ENCODE peak calls at places on chromosomes 3 and 15, in eight cellular contexts. Q, N, J, V, E, G, K and R are unnamed samples.
A peak's percentile ranks its signal among the peaks of the same experiment; 100 is the strongest.

GRCh38 chr3:125406070-125406469 is 30.9 kb upstream of the ZNF148 start:
- DNase-seq in Q (no peak), N (no peak), J (no peak), V (no peak), E (no peak), G (no peak), K (no peak), R (peak; percentile 63)

GRCh38 chr3:73622135-73622534 is 2.6 kb downstream of the PDZRN3 start:
- DNase-seq in Q (no peak), N (no peak), J (peak; percentile 37), V (peak; percentile 46), E (no peak), G (no peak), K (no peak), R (no peak)

GRCh38 chr15:56249080-56249479 is 5.4 kb upstream of the RFX7 start:
- DNase-seq in Q (peak; percentile 57), N (no peak), J (no peak), V (peak; percentile 13), E (no peak), G (peak; percentile 8), K (peak; percentile 37), R (no peak)

GRCh38 chr15:66738116-66738515 is 36.1 kb downstream of the SMAD6 start:
- DNase-seq in Q (no peak), N (no peak), J (no peak), V (no peak), E (no peak), G (no peak), K (no peak), R (no peak)

GRCh38 chr3:187746479-187747335 is 1.4 kb upstream of the BCL6 start:
- DNase-seq in Q (no peak), N (no peak), J (no peak), V (no peak), E (no peak), G (no peak), K (peak; percentile 68), R (no peak)

GRCh38 chr3:52387481-52387880 is 57.4 kb downstream of the SEMA3G start:
- DNase-seq in Q (no peak), N (no peak), J (no peak), V (no peak), E (no peak), G (no peak), K (no peak), R (no peak)

GRCh38 chr3:121883507-121883906 is 10.7 kb upstream of the SLC15A2 start:
- DNase-seq in Q (no peak), N (peak; percentile 12), J (no peak), V (no peak), E (peak; percentile 35), G (no peak), K (peak; percentile 42), R (no peak)

GRCh38 chr3:134250717-134251220 is at the start of gene RYK:
- DNase-seq in Q (peak; percentile 70), N (peak; percentile 92), J (peak; percentile 80), V (peak; percentile 86), E (no peak), G (peak; percentile 82), K (peak; percentile 86), R (no peak)

GRCh38 chr3:45664558-45664957 is 24.6 kb upstream of the SACM1L start:
- DNase-seq in Q (peak; percentile 93), N (peak; percentile 70), J (no peak), V (peak; percentile 53), E (no peak), G (no peak), K (peak; percentile 55), R (no peak)

GRCh38 chr3:194485876-194486539 is 794 bp downstream of the ATP13A3 start:
- DNase-seq in Q (peak; percentile 54), N (peak; percentile 61), J (peak; percentile 56), V (peak; percentile 50), E (no peak), G (peak; percentile 43), K (peak; percentile 44), R (no peak)

GRCh38 chr3:119418641-119419040 is 44.8 kb downstream of the TMEM39A start:
- DNase-seq in Q (no peak), N (no peak), J (no peak), V (no peak), E (no peak), G (no peak), K (no peak), R (no peak)

GRCh38 chr3:98039322-98040024 is 4.4 kb upstream of the GABRR3 start:
- DNase-seq in Q (peak; percentile 83), N (peak; percentile 45), J (peak; percentile 49), V (peak; percentile 44), E (peak; percentile 74), G (peak; percentile 72), K (peak; percentile 81), R (peak; percentile 69)

GRCh38 chr3:51621091-51621892 is 49.8 kb upstream of the TEX264 start:
- DNase-seq in Q (no peak), N (no peak), J (no peak), V (no peak), E (peak; percentile 54), G (no peak), K (no peak), R (no peak)

GRCh38 chr3:193464889-193465288 is 86.3 kb upstream of the ATP13A5 start:
- DNase-seq in Q (no peak), N (no peak), J (no peak), V (no peak), E (no peak), G (no peak), K (no peak), R (no peak)

GRCh38 chr3:64501298-64501906 is 186.4 kb downstream of the ADAMTS9 start:
- DNase-seq in Q (no peak), N (no peak), J (no peak), V (no peak), E (no peak), G (no peak), K (no peak), R (no peak)

GRCh38 chr3:53131136-53131495 is 881 bp upstream of the RFT1 start:
- DNase-seq in Q (no peak), N (no peak), J (no peak), V (no peak), E (no peak), G (no peak), K (no peak), R (no peak)

GRCh38 chr3:46368569-46368968 is 2.2 kb upstream of the CCR5 start:
- DNase-seq in Q (peak; percentile 96), N (peak; percentile 41), J (peak; percentile 24), V (peak; percentile 77), E (no peak), G (peak; percentile 49), K (peak; percentile 48), R (no peak)

DNA sequence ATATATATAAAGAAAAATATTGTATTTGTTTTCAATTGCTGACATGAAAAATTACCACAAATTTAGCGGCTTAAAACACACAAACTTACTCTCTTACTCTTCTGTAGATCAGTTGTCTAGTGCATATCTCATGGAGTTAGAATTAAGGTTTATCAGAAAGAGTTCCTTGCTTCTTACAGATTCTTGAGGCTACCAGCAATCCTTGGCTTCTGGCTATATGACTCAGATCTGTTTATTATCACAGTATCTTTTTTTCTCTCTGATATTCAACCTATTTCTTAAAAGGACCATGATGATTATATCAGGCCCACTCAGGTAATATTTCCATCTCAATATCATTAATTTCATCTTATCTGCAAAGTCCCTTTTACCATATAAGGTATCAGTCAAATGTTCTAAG is 263.5 kb upstream of the BCHE start:
- DNase-seq in Q (no peak), N (no peak), J (no peak), V (no peak), E (no peak), G (no peak), K (no peak), R (no peak)
- TF ChIP-seq CTCF in Q (no peak), N (no peak), J (no peak), V (no peak), E (no peak), G (no peak), K (no peak), R (no peak)

GRCh38 chr15:53713218-53713617 is 46.2 kb downstream of the WDR72 start:
- DNase-seq in Q (no peak), N (no peak), J (no peak), V (no peak), E (no peak), G (no peak), K (no peak), R (no peak)

GRCh38 chr15:53721334-53722087 is 38.0 kb downstream of the WDR72 start:
- DNase-seq in Q (no peak), N (no peak), J (no peak), V (no peak), E (no peak), G (no peak), K (no peak), R (no peak)

DNA sequence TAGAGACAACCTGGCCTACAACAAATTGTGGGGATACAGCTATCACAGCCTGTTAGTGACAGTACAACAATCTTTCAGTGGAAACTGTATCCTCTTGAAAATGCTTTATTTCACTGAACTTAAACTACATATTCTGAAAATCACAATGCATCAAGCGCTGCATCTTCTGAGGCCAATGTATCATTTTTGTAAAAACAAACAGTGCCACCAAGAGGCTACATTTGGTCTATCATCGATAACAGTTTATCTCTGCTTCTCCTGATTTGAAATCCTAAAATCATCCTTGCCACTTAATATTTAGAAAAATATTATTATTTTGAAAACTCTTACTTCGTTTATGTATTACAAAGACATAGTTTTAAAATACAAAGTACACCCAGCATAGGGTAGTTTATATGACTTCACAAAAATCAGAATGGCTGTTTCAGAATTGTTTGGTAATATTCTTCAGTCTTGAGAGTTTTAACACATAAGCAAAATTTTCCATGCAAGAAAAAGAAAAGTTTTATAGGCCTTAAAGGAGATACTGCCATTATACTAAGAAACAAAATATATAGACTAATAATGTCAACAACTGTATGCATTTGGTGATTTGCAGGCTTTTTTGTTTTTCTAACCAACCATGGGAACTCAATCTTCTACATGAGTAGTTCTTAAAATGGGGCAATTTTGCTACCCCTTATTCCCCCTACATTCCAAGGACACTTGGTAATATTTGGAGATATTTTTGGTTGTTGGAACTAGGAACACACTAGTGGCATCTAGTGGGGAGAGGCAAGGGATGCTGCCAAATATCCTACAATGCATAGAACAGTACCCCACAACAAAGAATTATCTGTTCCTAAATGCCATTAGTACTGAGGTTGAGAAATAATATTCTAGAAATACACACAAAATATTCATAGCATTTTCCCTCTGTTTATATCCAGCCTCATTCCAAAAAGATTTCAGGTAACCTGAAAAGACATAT is 42.3 kb downstream of the WDR72 start:
- DNase-seq in Q (peak; percentile 32), N (no peak), J (no peak), V (no peak), E (no peak), G (no peak), K (peak; percentile 15), R (no peak)
- TF ChIP-seq CTCF in Q (peak; percentile 34), N (peak; percentile 14), J (peak; percentile 23), V (no peak), E (peak; percentile 51), G (peak; percentile 34), K (peak; percentile 76), R (peak; percentile 60)

GRCh38 chr3:57292159-57292894 is at the start of gene ASB14:
- DNase-seq in Q (no peak), N (no peak), J (no peak), V (no peak), E (no peak), G (no peak), K (no peak), R (no peak)

GRCh38 chr3:57292895-57293526 is 526 bp upstream of the ASB14 start:
- DNase-seq in Q (no peak), N (no peak), J (no peak), V (no peak), E (no peak), G (no peak), K (no peak), R (no peak)

GRCh38 chr3:57298041-57298440 is 5.6 kb upstream of the ASB14 start:
- DNase-seq in Q (no peak), N (no peak), J (no peak), V (no peak), E (peak; percentile 49), G (no peak), K (no peak), R (peak; percentile 68)
- TF ChIP-seq CTCF in Q (no peak), N (no peak), J (no peak), V (no peak), E (peak; percentile 41), G (no peak), K (no peak), R (peak; percentile 36)

GRCh38 chr3:173635826-173636225 is 238.3 kb downstream of the NLGN1 start:
- DNase-seq in Q (no peak), N (no peak), J (no peak), V (no peak), E (no peak), G (no peak), K (no peak), R (no peak)
- TF ChIP-seq CTCF in Q (no peak), N (no peak), J (no peak), V (no peak), E (no peak), G (no peak), K (no peak), R (no peak)